ENCODE peak calls at places on chromosomes 6 and 20, in six cellular contexts. R is K562, W is HepG2, V is GM12892, Q is GM12878, K is H1. P is an unnamed sample.

GRCh38 chr6:157263146-157263545 is 60.2 kb downstream of the TMEM242 start:
- DNase-seq in R (no peak), K (no peak), V (no peak), Q (no peak), W (no peak), P (no peak)

GRCh38 chr6:166742981-166743380 is 115.9 kb upstream of the RPS6KA2 start:
- DNase-seq in V (no peak), K (no peak), W (no peak), Q (no peak), R (no peak), P (no peak)

GRCh38 chr20:24705486-24705885 is 236.1 kb downstream of the SYNDIG1 start:
- DNase-seq in Q (no peak), R (no peak), V (no peak), K (no peak), W (no peak), P (no peak)

GRCh38 chr20:50354690-50355592 is 155.2 kb upstream of the PTPN1 start:
- DNase-seq in R (peak; percentile 60), V (no peak), Q (no peak), K (no peak), W (no peak), P (no peak)

GRCh38 chr20:8608470-8608869 is 460.4 kb upstream of the PLCB4 start:
- DNase-seq in Q (no peak), W (no peak), V (no peak), R (no peak), K (no peak), P (no peak)

GRCh38 chr20:40279390-40279789 is 409.6 kb downstream of the MAFB start:
- DNase-seq in V (no peak), W (no peak), R (peak; percentile 7), Q (no peak), K (no peak), P (no peak)

GRCh38 chr6:161168281-161168891 is 105.5 kb downstream of the AGPAT4 start:
- DNase-seq in Q (no peak), W (no peak), R (no peak), K (no peak), V (no peak), P (no peak)

GRCh38 chr6:110746680-110747079 is 68.6 kb downstream of the CDK19 start:
- DNase-seq in W (peak; percentile 93), V (no peak), K (no peak), Q (no peak), R (no peak), P (no peak)

GRCh38 chr20:39310363-39311037 is 348.4 kb downstream of the DHX35 start:
- DNase-seq in K (no peak), W (no peak), R (no peak), V (no peak), Q (no peak), P (no peak)

GRCh38 chr6:136031982-136032381 is 180.5 kb downstream of the PDE7B start:
- DNase-seq in K (no peak), W (peak; percentile 15), V (no peak), Q (no peak), R (peak; percentile 30), P (no peak)

GRCh38 chr20:17227199-17227535 is 327 bp downstream of the PCSK2 start:
- DNase-seq in R (no peak), V (no peak), W (no peak), Q (no peak), K (peak; percentile 48), P (no peak)

GRCh38 chr20:46108435-46108841 is 9.7 kb upstream of the CD40 start:
- DNase-seq in K (no peak), R (no peak), V (no peak), Q (peak; percentile 93), W (no peak), P (no peak)

GRCh38 chr6:41755895-41756294 is 8.7 kb upstream of the PGC start:
- DNase-seq in W (no peak), V (no peak), R (no peak), K (no peak), Q (no peak), P (no peak)

DNA sequence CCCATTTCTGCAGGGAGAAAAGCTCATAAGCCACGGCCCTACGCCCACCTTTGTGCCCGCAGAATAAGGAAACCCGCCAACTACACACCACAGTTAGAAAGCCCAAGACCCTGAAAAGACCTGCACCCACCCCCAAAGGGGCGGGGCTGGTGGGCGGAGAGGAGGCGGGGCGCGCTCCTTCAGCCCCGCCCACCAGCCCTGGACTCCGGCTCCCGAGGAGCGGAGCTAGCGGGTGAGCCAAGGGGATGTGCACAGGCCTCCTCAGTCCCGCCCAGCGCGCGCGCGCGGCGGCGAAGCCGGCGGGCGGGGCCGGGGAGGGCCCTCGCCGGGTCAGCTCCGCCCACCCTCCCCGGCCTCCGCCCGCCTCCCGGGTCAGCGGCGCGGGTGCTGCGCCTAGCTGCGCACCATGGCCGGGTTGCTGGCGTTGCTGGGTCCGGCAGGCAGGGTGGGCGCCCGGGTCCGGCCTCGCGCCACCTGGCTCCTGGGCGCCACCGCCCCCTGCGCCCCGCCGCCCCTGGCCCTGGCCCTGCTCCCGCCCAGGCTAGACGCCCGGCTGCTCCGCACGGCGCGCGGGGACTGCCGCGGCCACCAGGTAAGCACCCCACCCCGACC is at the start of gene FAM210B:
- DNase-seq in R (peak; percentile 95), Q (no peak), W (peak; percentile 90), V (peak; percentile 96), K (peak; percentile 84), P (peak; percentile 98)
- TF ChIP-seq POLR2A in R (no peak), Q (peak; percentile 51), W (peak; percentile 55), V (no peak), K (no peak), P (no peak)

GRCh38 chr6:9140181-9140580 is 704.8 kb upstream of the SLC35B3 start:
- DNase-seq in V (no peak), R (no peak), K (no peak), Q (no peak), W (no peak), P (no peak)
- TF ChIP-seq TAF1 in V (no peak), R (no peak), K (no peak), Q (no peak), W (no peak), P (no peak)

GRCh38 chr6:139743629-139744028 is 369.2 kb upstream of the CITED2 start:
- DNase-seq in K (no peak), R (no peak), V (no peak), Q (no peak), W (peak; percentile 64), P (no peak)
- TF ChIP-seq POLR2A in K (no peak), R (no peak), V (no peak), Q (no peak), W (no peak), P (no peak)

GRCh38 chr20:63573739-63574131 is 304 bp downstream of the HELZ2 start:
- DNase-seq in W (no peak), R (no peak), V (no peak), K (no peak), Q (no peak), P (no peak)
- TF ChIP-seq TAF1 in W (no peak), R (no peak), V (no peak), K (no peak), Q (no peak), P (no peak)

DNA sequence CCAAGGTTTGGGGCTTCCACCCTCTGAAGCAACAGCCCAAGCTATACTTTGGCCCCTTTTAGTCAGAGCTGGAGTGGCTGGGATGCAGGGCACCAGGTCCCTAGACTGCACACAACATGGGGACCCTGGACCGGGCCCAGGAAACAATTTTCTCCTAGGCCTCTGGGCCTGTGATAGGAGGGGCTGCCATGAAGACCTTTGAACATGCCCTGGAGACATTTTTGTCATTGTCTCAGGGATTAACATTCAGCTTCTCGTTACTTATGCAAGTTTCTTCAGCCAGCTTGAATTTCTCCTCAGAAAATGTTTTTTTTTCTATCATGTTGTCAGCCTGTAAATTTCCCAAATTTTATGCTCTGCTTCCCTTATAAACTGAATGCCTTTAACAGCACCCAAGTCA is 82.3 kb downstream of the LRRC1 start:
- DNase-seq in Q (no peak), R (no peak), V (no peak), W (no peak), K (no peak), P (no peak)
- TF ChIP-seq POLR2A in Q (no peak), R (no peak), V (no peak), W (no peak), K (no peak), P (no peak)

GRCh38 chr6:90140683-90141082 is 156.0 kb downstream of the BACH2 start:
- DNase-seq in R (no peak), W (no peak), V (no peak), K (no peak), Q (no peak), P (no peak)

GRCh38 chr6:90146914-90147668 is 149.6 kb downstream of the BACH2 start:
- DNase-seq in R (no peak), W (no peak), V (no peak), Q (no peak), K (no peak), P (no peak)

GRCh38 chr6:90146024-90146423 is 150.6 kb downstream of the BACH2 start:
- DNase-seq in Q (no peak), V (no peak), K (no peak), R (no peak), W (no peak), P (no peak)

GRCh38 chr6:90144928-90145520 is 151.6 kb downstream of the BACH2 start:
- DNase-seq in V (no peak), Q (no peak), K (no peak), W (no peak), R (no peak), P (no peak)

GRCh38 chr6:90144396-90144795 is 152.2 kb downstream of the BACH2 start:
- DNase-seq in V (no peak), W (no peak), R (no peak), Q (no peak), K (no peak), P (no peak)
- TF ChIP-seq TAF1 in V (no peak), W (no peak), R (no peak), Q (no peak), K (no peak), P (no peak)

GRCh38 chr6:108564178-108564577 is 3.5 kb downstream of the FOXO3 start:
- DNase-seq in R (no peak), K (no peak), Q (no peak), V (no peak), W (no peak), P (no peak)
- TF ChIP-seq POLR2A in R (no peak), K (no peak), Q (no peak), V (no peak), W (no peak), P (no peak)

DNA sequence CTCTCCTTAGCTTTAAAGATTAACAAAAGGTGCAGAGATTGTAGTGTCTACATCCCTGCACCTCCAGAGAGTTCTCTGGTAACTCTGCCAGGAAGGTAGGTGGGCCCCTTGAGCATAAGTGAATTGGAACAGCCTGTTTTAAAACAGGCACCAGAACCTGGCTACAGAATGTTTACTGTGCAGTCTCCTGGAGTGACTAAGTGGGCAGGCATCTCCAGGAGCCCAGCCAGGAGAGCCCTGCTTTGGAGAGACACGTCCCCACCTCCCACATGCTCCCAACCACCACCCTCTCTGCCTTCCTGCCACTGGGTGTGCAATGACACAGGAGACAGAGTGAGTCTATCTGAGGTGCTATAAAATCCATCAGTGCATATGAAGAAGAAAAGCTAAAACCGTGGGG is 110.3 kb upstream of the EYA4 start:
- DNase-seq in V (no peak), R (no peak), Q (no peak), W (peak; percentile 62), K (no peak), P (no peak)
- TF ChIP-seq TAF1 in V (no peak), R (no peak), Q (no peak), W (no peak), K (no peak), P (no peak)

P was measured in GM12891.